ENCODE peak calls at places on chromosomes 16 and 17, in ten cellular contexts. O is A549; D is testis; N is AG04449; P is CD4-positive, alpha-beta T cell; B is heart left ventricle; S is AG09319; J is PC-9; V is heart right ventricle; U is pancreas. T is an unnamed sample.

GRCh38 chr17:71638668-71639067 is 482.2 kb upstream of the SOX9 start:
- DNase-seq in J (no peak), S (no peak), O (no peak), N (no peak), V (no peak), D (no peak), U (no peak), P (no peak), B (no peak), T (no peak)

GRCh38 chr16:16120382-16121184 is 102.7 kb downstream of the ABCC6 start:
- DNase-seq in O (no peak), D (peak), V (peak), N (no peak), B (peak), J (no peak), S (no peak), P (no peak), U (no peak), T (no peak)

GRCh38 chr17:4988168-4988567 is 693 bp upstream of the CAMTA2 start:
- DNase-seq in S (no peak), P (no peak), U (no peak), O (no peak), D (no peak), J (no peak), N (no peak), B (peak), V (no peak), T (no peak)

GRCh38 chr17:45101883-45102811 is 30.2 kb downstream of the PLCD3 start:
- DNase-seq in S (no peak), B (no peak), N (no peak), J (peak), D (peak), V (no peak), O (no peak), U (no peak), P (no peak), T (no peak)

GRCh38 chr17:65559802-65560627 is 1.4 kb downstream of the AXIN2 start:
- DNase-seq in P (no peak), O (no peak), N (no peak), V (peak), U (peak), D (peak), B (peak), J (no peak), S (no peak), T (peak)

GRCh38 chr17:63589646-63590045 is 11.0 kb upstream of the TACO1 start:
- DNase-seq in O (no peak), D (no peak), U (no peak), B (no peak), J (no peak), S (no peak), N (no peak), V (no peak), P (no peak), T (no peak)

GRCh38 chr17:17897442-17897841 is 60.7 kb upstream of the SREBF1 start:
- DNase-seq in D (no peak), O (no peak), S (no peak), U (no peak), J (no peak), B (no peak), P (no peak), V (no peak), N (no peak), T (no peak)

GRCh38 chr17:7511108-7511507 is 26.9 kb downstream of the POLR2A start:
- DNase-seq in U (no peak), O (no peak), B (no peak), N (no peak), V (no peak), J (no peak), S (no peak), P (no peak), D (no peak), T (no peak)

GRCh38 chr17:60171753-60172079 is 21.9 kb downstream of the CA4 start:
- DNase-seq in V (no peak), O (no peak), J (no peak), P (no peak), B (no peak), D (no peak), N (no peak), S (no peak), U (no peak), T (no peak)

GRCh38 chr17:75271955-75272847 is 1.2 kb upstream of the MIF4GD start:
- DNase-seq in N (no peak), U (no peak), O (peak), J (no peak), S (no peak), P (no peak), D (peak), V (peak), B (peak), T (no peak)

GRCh38 chr17:38322156-38322779 is 21.5 kb downstream of the GPR179 start:
- DNase-seq in U (peak), O (peak), D (peak), B (peak), J (peak), P (peak), S (no peak), N (no peak), V (peak), T (peak)

GRCh38 chr17:49779730-49780220 is 8.7 kb upstream of the KAT7 start:
- DNase-seq in O (peak), D (peak), S (peak), P (no peak), V (no peak), N (peak), B (no peak), J (peak), U (no peak), T (no peak)

GRCh38 chr16:75971334-75971733 is 245.0 kb upstream of the CPHXL start:
- DNase-seq in V (no peak), P (no peak), B (no peak), J (no peak), S (no peak), N (no peak), U (no peak), D (no peak), O (no peak), T (no peak)

GRCh38 chr16:24906199-24906808 is 60.5 kb downstream of the SLC5A11 start:
- DNase-seq in V (no peak), O (peak), N (no peak), S (no peak), P (no peak), B (no peak), J (peak), D (no peak), U (no peak), T (no peak)

GRCh38 chr17:68544521-68544920 is 32.3 kb downstream of the PRKAR1A start:
- DNase-seq in O (no peak), J (no peak), D (no peak), N (no peak), V (no peak), B (no peak), P (no peak), S (no peak), U (no peak), T (no peak)

GRCh38 chr16:50836121-50836541 is 94.2 kb downstream of the CYLD start:
- DNase-seq in S (no peak), B (no peak), V (no peak), J (no peak), D (no peak), O (no peak), U (no peak), N (no peak), P (no peak), T (no peak)

GRCh38 chr16:27690604-27691003 is 140.7 kb downstream of the KATNIP start:
- DNase-seq in J (peak), S (no peak), P (no peak), U (no peak), O (peak), D (no peak), B (no peak), N (no peak), V (no peak), T (no peak)

GRCh38 chr16:77777745-77778144 is 10.6 kb upstream of the VAT1L start:
- DNase-seq in U (no peak), S (no peak), J (no peak), D (no peak), N (no peak), V (no peak), P (no peak), O (no peak), B (no peak), T (no peak)

GRCh38 chr17:50841277-50841948 is 6.0 kb downstream of the WFIKKN2 start:
- DNase-seq in D (no peak), O (no peak), S (no peak), V (no peak), N (no peak), J (no peak), P (no peak), U (no peak), B (no peak), T (no peak)

GRCh38 chr17:77489898-77490265 is 349.1 kb downstream of the SEC14L1 start:
- DNase-seq in S (no peak), B (peak), P (no peak), U (peak), V (peak), D (peak), J (no peak), O (no peak), N (no peak), T (no peak)

GRCh38 chr17:35147313-35147982 is at the start of gene UNC45B:
- DNase-seq in N (no peak), J (no peak), S (no peak), U (no peak), P (no peak), O (no peak), V (peak), B (peak), D (no peak), T (no peak)

GRCh38 chr17:81263371-81264181 is 24.5 kb downstream of the NDUFAF8 start:
- DNase-seq in J (no peak), U (no peak), S (no peak), N (no peak), V (no peak), B (no peak), D (no peak), P (no peak), O (no peak), T (no peak)

GRCh38 chr17:77580956-77581355 is 377.5 kb upstream of the TNRC6C start:
- DNase-seq in J (no peak), U (no peak), B (no peak), N (no peak), O (no peak), S (no peak), P (no peak), D (no peak), V (no peak), T (no peak)

GRCh38 chr16:53545433-53545832 is 42.4 kb upstream of the AKTIP start:
- DNase-seq in J (no peak), D (no peak), U (no peak), N (no peak), S (no peak), V (no peak), B (no peak), P (peak), O (no peak), T (no peak)

GRCh38 chr16:8567355-8568230 is 22.7 kb downstream of the TMEM114 start:
- DNase-seq in B (peak), P (peak), U (peak), S (peak), V (peak), J (peak), N (peak), D (peak), O (peak), T (peak)

GRCh38 chr17:8284126-8284525 is 4.3 kb upstream of the RANGRF start:
- DNase-seq in V (no peak), B (no peak), U (no peak), P (no peak), D (no peak), S (no peak), N (no peak), J (no peak), O (no peak), T (no peak)

GRCh38 chr17:9828296-9829059 is 2.8 kb downstream of the GLP2R start:
- DNase-seq in O (no peak), P (no peak), N (no peak), U (no peak), J (no peak), B (no peak), S (no peak), V (no peak), D (peak), T (no peak)

GRCh38 chr16:86575754-86576557 is 2.4 kb upstream of the FOXL1 start:
- DNase-seq in D (peak), N (no peak), S (peak), O (peak), P (no peak), J (no peak), V (peak), B (peak), U (peak), T (peak)

GRCh38 chr17:48791128-48792032 is 25.6 kb downstream of the TTLL6 start:
- DNase-seq in J (peak), S (peak), V (peak), N (peak), O (peak), D (peak), B (peak), P (no peak), U (peak), T (peak)

GRCh38 chr17:65417406-65418221 is 143.8 kb downstream of the AXIN2 start:
- DNase-seq in J (no peak), B (no peak), O (no peak), S (no peak), V (no peak), D (no peak), P (no peak), U (no peak), N (no peak), T (no peak)

GRCh38 chr17:50268632-50269287 is 5.5 kb upstream of the TMEM92 start:
- DNase-seq in V (no peak), S (no peak), P (no peak), D (no peak), J (no peak), N (no peak), U (no peak), O (no peak), B (no peak), T (no peak)

GRCh38 chr17:29593546-29594440 is 861 bp downstream of the ANKRD13B start:
- DNase-seq in O (peak), P (no peak), D (no peak), S (no peak), V (peak), N (no peak), U (peak), J (peak), B (peak), T (peak)

GRCh38 chr17:35588196-35588920 is 1.2 kb downstream of the AP2B1 start:
- DNase-seq in P (no peak), O (peak), B (no peak), U (no peak), N (peak), D (no peak), J (peak), V (no peak), S (no peak), T (no peak)

GRCh38 chr16:81201267-81201666 is 37.2 kb upstream of the BCO1 start:
- DNase-seq in U (no peak), D (no peak), S (no peak), N (no peak), V (no peak), J (no peak), P (no peak), O (no peak), B (no peak), T (no peak)

GRCh38 chr16:81645303-81645702 is 133.8 kb upstream of the PLCG2 start:
- DNase-seq in B (peak), U (no peak), D (no peak), S (no peak), P (no peak), V (peak), O (peak), N (peak), J (no peak), T (no peak)

GRCh38 chr16:58011652-58012051 is 10.4 kb downstream of the USB1 start:
- DNase-seq in U (no peak), O (no peak), D (no peak), N (peak), V (no peak), B (no peak), S (no peak), J (no peak), P (no peak), T (no peak)
- TF ChIP-seq CTCF in U (no peak), O (no peak), D (no peak), N (no peak), V (no peak), B (no peak), S (no peak), J (no peak), P (no peak), T (no peak)

GRCh38 chr16:68235105-68235881 is 634 bp downstream of the ESRP2 start:
- DNase-seq in V (no peak), D (no peak), B (no peak), N (no peak), P (no peak), O (no peak), S (no peak), J (peak), U (peak), T (peak)
- TF ChIP-seq CTCF in V (no peak), D (no peak), B (no peak), N (no peak), P (no peak), O (no peak), S (no peak), J (no peak), U (no peak), T (no peak)

GRCh38 chr16:56275801-56276200 is 84.5 kb downstream of the GNAO1 start:
- DNase-seq in U (peak), B (no peak), N (no peak), D (no peak), O (no peak), P (no peak), S (no peak), V (no peak), J (no peak), T (no peak)

GRCh38 chr16:56275076-56275475 is 83.8 kb downstream of the GNAO1 start:
- DNase-seq in V (no peak), N (no peak), B (no peak), O (no peak), J (no peak), U (peak), S (no peak), P (no peak), D (no peak), T (no peak)

GRCh38 chr16:56278196-56278855 is 87.0 kb downstream of the GNAO1 start:
- DNase-seq in O (no peak), S (no peak), D (no peak), V (no peak), J (no peak), P (no peak), N (no peak), U (peak), B (no peak), T (no peak)

GRCh38 chr16:56279132-56279531 is 87.8 kb downstream of the GNAO1 start:
- DNase-seq in S (no peak), B (no peak), P (peak), V (no peak), O (no peak), J (peak), N (no peak), U (peak), D (no peak), T (no peak)

DNA sequence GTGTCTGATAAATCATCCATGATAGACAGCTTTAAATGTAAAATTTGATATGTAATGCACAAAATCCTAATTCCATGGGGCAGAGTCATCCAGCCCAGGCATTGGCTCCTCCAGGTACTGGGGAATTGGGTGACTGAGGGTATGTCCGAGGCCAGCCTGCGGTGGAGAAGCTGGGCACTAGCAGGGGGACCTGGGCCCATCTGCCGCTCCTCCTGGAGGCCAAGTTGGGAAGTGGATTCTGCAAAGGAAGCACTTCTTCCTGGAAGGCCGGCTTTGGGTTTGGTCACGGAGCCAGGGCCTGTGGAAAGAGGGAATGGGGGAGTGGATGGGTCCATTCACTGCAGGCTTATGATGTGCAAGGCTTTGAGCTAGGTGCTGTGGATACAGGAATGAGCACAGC is 85.8 kb downstream of the GNAO1 start:
- DNase-seq in B (no peak), P (no peak), D (no peak), S (no peak), O (peak), U (peak), N (no peak), V (no peak), J (no peak), T (no peak)
- TF ChIP-seq CTCF in B (peak), P (no peak), D (no peak), S (no peak), O (no peak), U (no peak), N (peak), V (no peak), J (peak), T (peak)

DNA sequence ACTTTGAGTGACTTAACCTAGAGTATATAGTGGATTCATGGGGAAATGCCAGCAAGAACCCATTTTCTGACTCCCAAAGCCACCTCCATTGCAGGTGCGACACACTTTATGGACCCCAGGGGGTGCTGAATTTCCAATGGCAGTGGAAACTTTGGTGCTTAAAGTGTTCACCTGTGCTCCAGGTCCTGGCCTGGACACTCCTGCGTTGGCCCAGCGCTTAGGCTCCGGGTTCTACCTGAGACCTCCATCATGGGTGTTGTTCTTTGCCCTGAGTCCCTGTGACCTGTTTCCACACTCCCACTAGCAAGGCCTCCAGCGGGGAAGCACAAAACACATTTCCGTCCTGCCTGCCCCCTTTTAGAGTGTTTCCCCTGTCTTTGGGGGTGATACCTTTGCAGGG is 3.0 kb downstream of the CCNF start:
- DNase-seq in V (no peak), J (no peak), S (no peak), P (no peak), D (no peak), N (no peak), B (no peak), U (no peak), O (no peak), T (no peak)
- TF ChIP-seq CTCF in V (no peak), J (peak), S (no peak), P (no peak), D (no peak), N (no peak), B (no peak), U (no peak), O (no peak), T (no peak)

GRCh38 chr17:13736915-13737314 is 135.2 kb upstream of the HS3ST3A1 start:
- DNase-seq in N (peak), P (no peak), V (no peak), S (peak), D (no peak), B (no peak), O (no peak), U (no peak), J (no peak), T (no peak)

GRCh38 chr17:13735444-13735843 is 133.7 kb upstream of the HS3ST3A1 start:
- DNase-seq in P (no peak), O (peak), J (no peak), S (no peak), D (no peak), U (no peak), V (no peak), N (no peak), B (no peak), T (no peak)

GRCh38 chr17:13735861-13736260 is 134.1 kb upstream of the HS3ST3A1 start:
- DNase-seq in N (no peak), S (peak), P (no peak), U (no peak), O (no peak), V (no peak), J (no peak), D (no peak), B (no peak), T (no peak)

GRCh38 chr17:13740692-13741091 is 139.0 kb upstream of the HS3ST3A1 start:
- DNase-seq in J (no peak), B (no peak), N (no peak), S (no peak), U (no peak), P (no peak), O (no peak), V (no peak), D (no peak), T (no peak)

DNA sequence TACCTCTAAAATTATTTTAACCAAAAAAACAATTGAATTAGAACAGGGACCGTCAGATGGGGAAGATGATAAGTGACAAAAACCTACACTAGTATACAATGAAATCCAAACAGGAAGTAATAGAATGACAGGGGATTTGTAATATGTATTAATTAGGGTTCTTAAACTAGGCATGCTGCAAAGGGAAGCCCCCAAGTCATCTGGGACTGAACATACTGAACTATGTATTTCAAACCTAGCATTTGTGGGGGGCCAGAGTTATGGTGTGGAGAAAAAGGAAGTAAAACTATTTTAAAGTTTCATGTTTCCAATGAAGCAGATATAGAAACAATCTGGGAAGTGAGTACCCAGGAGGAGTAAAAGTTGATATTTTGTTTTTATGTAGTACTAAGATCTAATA is 133.2 kb upstream of the HS3ST3A1 start:
- DNase-seq in V (no peak), P (no peak), N (no peak), B (no peak), S (no peak), J (no peak), D (no peak), O (no peak), U (no peak), T (no peak)
- TF ChIP-seq CTCF in V (no peak), P (no peak), N (no peak), B (no peak), S (no peak), J (no peak), D (no peak), O (no peak), U (no peak), T (no peak)

T was measured in mesothelial cell of epicardium.